ENCODE peak calls at places on chromosomes 12 and 14, in five cellular contexts. O is cardiac fibroblast, D is stomach, B is IMR-90, S is hepatocyte. V is an unnamed sample.

GRCh38 chr12:95417372-95417771 is 56.6 kb upstream of the METAP2 start:
- DNase-seq in O (no peak), D (no peak), B (peak; percentile 22), S (no peak), V (no peak)

GRCh38 chr12:94621662-94622359 is 28.5 kb downstream of the TMCC3 start:
- DNase-seq in O (peak; percentile 19), D (no peak), B (peak; percentile 47), S (peak; percentile 39), V (no peak)

GRCh38 chr12:93135286-93136239 is 206.5 kb upstream of the EEA1 start:
- DNase-seq in O (no peak), D (no peak), B (peak; percentile 57), S (peak; percentile 53), V (no peak)

GRCh38 chr12:91226-91625 is 24.7 kb downstream of the IQSEC3 start:
- DNase-seq in O (no peak), D (no peak), B (no peak), S (no peak), V (no peak)

GRCh38 chr14:100680439-100681051 is 46.1 kb upstream of the DLK1 start:
- DNase-seq in O (peak; percentile 29), D (no peak), B (no peak), S (peak; percentile 60), V (no peak)

GRCh38 chr12:10234562-10234961 is 21.9 kb downstream of the GABARAPL1 start:
- DNase-seq in O (no peak), D (no peak), B (no peak), S (no peak), V (no peak)

GRCh38 chr12:124684971-124685688 is 117.7 kb upstream of the NCOR2 start:
- DNase-seq in O (peak; percentile 91), D (no peak), B (peak; percentile 69), S (no peak), V (no peak)

GRCh38 chr12:89707623-89707991 is 1.0 kb downstream of the ATP2B1 start:
- DNase-seq in O (no peak), D (no peak), B (no peak), S (peak; percentile 49), V (peak; percentile 17)

GRCh38 chr12:63151061-63151897 is at the start of gene AVPR1A:
- DNase-seq in O (no peak), D (no peak), B (no peak), S (peak; percentile 41), V (no peak)

GRCh38 chr12:56326533-56326932 is 7.3 kb downstream of the PAN2 start:
- DNase-seq in O (no peak), D (no peak), B (no peak), S (peak; percentile 24), V (no peak)

GRCh38 chr12:113907446-113908180 is 58.5 kb downstream of the RBM19 start:
- DNase-seq in O (no peak), D (no peak), B (no peak), S (no peak), V (no peak)

GRCh38 chr14:51914310-51914709 is 53.9 kb downstream of the GNG2 start:
- DNase-seq in O (no peak), D (no peak), B (no peak), S (no peak), V (no peak)

GRCh38 chr14:99519931-99520421 is 38.8 kb downstream of the CCNK start:
- DNase-seq in O (no peak), D (no peak), B (no peak), S (no peak), V (no peak)

DNA sequence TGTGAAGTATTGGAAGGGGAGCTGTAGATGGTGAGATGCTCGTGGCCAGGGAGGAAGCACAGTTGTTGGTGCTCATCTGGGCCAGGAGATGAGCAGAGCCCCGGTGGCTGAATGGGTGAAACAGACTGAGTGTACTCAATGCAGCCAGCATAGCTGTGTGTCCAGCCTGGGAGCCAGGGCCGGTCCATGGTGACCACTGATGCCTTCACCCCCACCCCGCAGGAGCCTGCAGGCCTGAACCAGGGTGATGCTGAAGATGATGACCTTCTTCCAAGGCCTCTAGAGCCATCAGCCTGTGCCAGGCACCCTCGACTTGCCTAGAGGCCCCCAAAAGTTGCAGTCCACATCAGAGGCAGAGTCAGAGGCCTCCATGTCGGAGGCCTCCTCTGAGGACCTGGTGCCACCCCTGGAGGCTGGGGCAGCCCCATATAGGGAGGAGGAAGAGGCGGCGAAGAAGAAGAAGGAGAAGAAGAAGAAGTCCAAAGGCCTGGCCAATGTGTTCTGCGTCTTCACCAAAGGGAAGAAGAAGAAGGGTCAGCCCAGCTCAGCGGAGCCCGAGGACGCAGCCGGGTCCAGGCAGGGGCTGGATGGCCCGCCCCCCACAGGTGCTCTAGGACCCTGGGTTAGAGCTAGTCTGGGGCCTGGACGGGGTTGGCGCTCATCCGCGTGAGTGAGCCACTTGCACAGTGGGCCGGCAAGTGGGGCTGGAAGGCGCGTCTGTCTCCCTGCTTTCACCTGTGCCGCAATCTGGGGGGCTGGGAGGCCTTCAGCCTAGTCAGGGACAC is 3.0 kb downstream of the TNFAIP2 start:
- DNase-seq in O (no peak), D (no peak), B (no peak), S (no peak), V (no peak)
- H3K4me3 ChIP-seq in O (no peak overlapping the region), D (peak overlapping the region; percentile 35), B (no peak overlapping the region), S (no peak overlapping the region), V (no peak overlapping the region)

GRCh38 chr14:37116933-37117844 is 55.2 kb downstream of the SLC25A21 start:
- DNase-seq in O (peak; percentile 10), D (no peak), B (peak; percentile 60), S (peak; percentile 4), V (no peak)
- H3K4me3 ChIP-seq in O (no peak overlapping the region), D (no peak overlapping the region), B (no peak overlapping the region), S (no peak overlapping the region), V (no peak overlapping the region)

GRCh38 chr12:50058743-50059312 is 1.4 kb downstream of the ASIC1 start:
- DNase-seq in O (no peak), D (no peak), B (no peak), S (no peak), V (peak; percentile 32)

GRCh38 chr12:50055831-50056628 is 1.4 kb upstream of the ASIC1 start:
- DNase-seq in O (peak; percentile 56), D (peak; percentile 46), B (peak; percentile 46), S (peak; percentile 76), V (peak; percentile 54)

GRCh38 chr12:50057000-50057841 is at the start of gene ASIC1:
- DNase-seq in O (peak; percentile 77), D (peak; percentile 65), B (peak; percentile 67), S (peak; percentile 85), V (peak; percentile 60)

GRCh38 chr12:50057896-50058670 is 687 bp downstream of the ASIC1 start:
- DNase-seq in O (no peak), D (no peak), B (no peak), S (no peak), V (no peak)

DNA sequence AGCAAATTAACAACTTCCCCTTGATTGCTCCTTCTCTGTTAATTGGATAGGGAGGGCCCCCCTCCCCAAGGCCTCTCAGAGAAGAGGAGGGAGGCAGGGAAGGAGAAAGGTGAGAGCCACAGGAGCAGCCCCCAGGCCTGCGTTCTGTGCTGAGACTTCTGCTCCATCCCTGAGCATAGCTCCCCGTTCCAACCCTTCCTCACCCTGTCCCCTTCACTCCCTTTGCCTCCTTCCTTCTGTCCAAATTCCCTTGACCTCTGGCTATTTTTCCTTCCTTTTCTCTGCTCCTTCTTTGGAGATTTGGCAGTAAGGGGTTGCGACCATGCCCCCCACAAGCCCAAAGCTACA is 793 bp upstream of the ASIC1 start:
- DNase-seq in O (no peak), D (no peak), B (no peak), S (no peak), V (no peak)
- H3K4me3 ChIP-seq in O (peak overlapping the region; percentile 63), D (peak overlapping the region; percentile 65), B (peak overlapping the region; percentile 85), S (no peak overlapping the region), V (peak overlapping the region; percentile 55)

GRCh38 chr12:4270670-4271432 is 2.7 kb upstream of the CCND2 start:
- DNase-seq in O (no peak), D (no peak), B (no peak), S (peak; percentile 59), V (peak; percentile 45)
- H3K4me3 ChIP-seq in O (peak overlapping the region; percentile 43), D (peak overlapping the region; percentile 60), B (no peak overlapping the region), S (peak overlapping the region; percentile 78), V (peak overlapping the region; percentile 91)

DNA sequence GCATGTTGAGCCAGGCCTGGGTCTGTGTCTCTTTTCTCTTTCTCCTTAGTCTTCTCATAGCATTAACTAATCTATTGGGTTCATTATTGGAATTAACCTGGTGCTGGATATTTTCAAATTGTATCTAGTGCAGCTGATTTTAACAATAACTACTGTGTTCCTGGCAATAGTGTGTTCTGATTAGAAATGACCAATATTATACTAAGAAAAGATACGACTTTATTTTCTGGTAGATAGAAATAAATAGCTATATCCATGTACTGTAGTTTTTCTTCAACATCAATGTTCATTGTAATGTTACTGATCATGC is 3.0 kb downstream of the FOS start:
- DNase-seq in O (no peak), D (no peak), B (no peak), S (no peak), V (no peak)
- H3K4me3 ChIP-seq in O (no peak overlapping the region), D (peak overlapping the region; percentile 68), B (no peak overlapping the region), S (no peak overlapping the region), V (no peak overlapping the region)

GRCh38 chr12:53966070-53966384 is 6.9 kb upstream of the HOXC11 start:
- DNase-seq in O (no peak), D (no peak), B (no peak), S (no peak), V (no peak)
- H3K4me3 ChIP-seq in O (no peak overlapping the region), D (no peak overlapping the region), B (no peak overlapping the region), S (no peak overlapping the region), V (no peak overlapping the region)

DNA sequence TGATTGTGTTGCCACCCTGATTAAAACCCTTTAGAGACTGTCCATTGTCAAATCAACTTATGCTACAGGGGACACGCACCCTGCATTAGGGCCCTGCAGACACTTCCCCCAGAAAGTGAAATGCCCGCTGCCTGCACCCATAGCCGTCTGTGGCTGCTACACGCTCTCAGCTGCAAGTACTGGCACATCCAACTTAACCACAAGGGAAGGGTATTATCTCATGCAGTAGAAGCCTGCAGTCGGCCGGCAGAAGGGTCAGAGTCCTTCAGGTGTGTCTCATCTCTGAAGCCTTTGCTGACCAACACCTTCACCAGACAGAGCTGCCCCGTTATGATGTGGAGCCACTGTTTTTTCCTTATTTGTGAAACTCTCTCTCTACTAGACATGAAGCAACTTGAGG is 20.8 kb downstream of the CFAP251 start:
- DNase-seq in O (no peak), D (no peak), B (no peak), S (peak; percentile 49), V (no peak)
- H3K4me3 ChIP-seq in O (no peak overlapping the region), D (no peak overlapping the region), B (no peak overlapping the region), S (no peak overlapping the region), V (no peak overlapping the region)

GRCh38 chr14:29928342-29928640 is 644 bp upstream of the PRKD1 start:
- DNase-seq in O (no peak), D (no peak), B (no peak), S (no peak), V (no peak)

GRCh38 chr14:29926228-29926627 is 1.4 kb downstream of the PRKD1 start:
- DNase-seq in O (no peak), D (no peak), B (no peak), S (no peak), V (no peak)

GRCh38 chr14:29925736-29926135 is 1.9 kb downstream of the PRKD1 start:
- DNase-seq in O (peak; percentile 34), D (no peak), B (peak; percentile 49), S (no peak), V (no peak)

GRCh38 chr14:29927596-29928341 is at the start of gene PRKD1:
- DNase-seq in O (peak; percentile 83), D (peak; percentile 65), B (peak; percentile 62), S (peak; percentile 85), V (no peak)

GRCh38 chr14:29926701-29927595 is 699 bp downstream of the PRKD1 start:
- DNase-seq in O (peak; percentile 64), D (peak; percentile 67), B (peak; percentile 43), S (peak; percentile 79), V (no peak)
- H3K4me3 ChIP-seq in O (peak overlapping the region; percentile 88), D (peak overlapping the region; percentile 77), B (peak overlapping the region; percentile 75), S (peak overlapping the region; percentile 88), V (no peak overlapping the region)

GRCh38 chr14:91294153-91294552 is 49.6 kb upstream of the GPR68 start:
- DNase-seq in O (peak; percentile 24), D (no peak), B (no peak), S (no peak), V (no peak)
- H3K4me3 ChIP-seq in O (no peak overlapping the region), D (no peak overlapping the region), B (no peak overlapping the region), S (no peak overlapping the region), V (no peak overlapping the region)